ENCODE peak calls at places on chromosomes 3 and 15, in seven cellular contexts. W is T-helper 1 cell; H is lower lobe of right lung; L is colonic mucosa; J is H7; E is stimulated activated CD4-positive, alpha-beta T cell treated with anti-CD3 and anti-CD28 coated beads, Interleukin-2, amount 100 ng/mL, for 48 hours; X is KG1. P is an unnamed sample.

GRCh38 chr3:180744226-180744625 is 64.9 kb upstream of the CCDC39 start:
- DNase-seq in W (no peak), L (no peak), H (no peak), E (no peak), X (no peak), J (no peak), P (peak)

GRCh38 chr3:40719660-40720287 is 195.0 kb downstream of the ZNF621 start:
- DNase-seq in L (no peak), J (no peak), W (no peak), H (no peak), X (no peak), E (no peak), P (peak)

GRCh38 chr3:40073310-40074007 is 236.0 kb upstream of the EIF1B start:
- DNase-seq in H (no peak), X (no peak), E (no peak), J (peak), L (no peak), W (no peak), P (peak)

GRCh38 chr15:89500397-89501270 is 4.3 kb upstream of the RHCG start:
- DNase-seq in X (no peak), E (no peak), L (no peak), H (no peak), J (no peak), W (no peak), P (no peak)

GRCh38 chr15:41811432-41812195 is 16.3 kb upstream of the JMJD7 start:
- DNase-seq in L (peak), W (peak), X (peak), E (peak), J (peak), H (peak), P (peak)

GRCh38 chr3:64047214-64047613 is 23.9 kb upstream of the PSMD6 start:
- DNase-seq in W (no peak), E (no peak), X (no peak), L (no peak), J (no peak), H (no peak), P (peak)

GRCh38 chr15:98938105-98938417 is 69.5 kb downstream of the PGPEP1L start:
- DNase-seq in X (no peak), L (no peak), E (no peak), H (no peak), W (no peak), J (no peak), P (no peak)

GRCh38 chr3:12460132-12460531 is 24.1 kb upstream of the TSEN2 start:
- DNase-seq in J (no peak), E (no peak), H (no peak), W (no peak), L (peak), X (no peak), P (no peak)

GRCh38 chr3:149224736-149225594 is 3.3 kb upstream of the CP start:
- DNase-seq in J (no peak), H (no peak), W (peak), E (peak), X (peak), L (no peak), P (no peak)

GRCh38 chr3:150312018-150312657 is 96.0 kb upstream of the TSC22D2 start:
- DNase-seq in X (no peak), E (no peak), L (no peak), W (no peak), J (no peak), H (no peak), P (no peak)